ENCODE peak calls at places on chromosome 14, in seven cellular contexts. K, Y, G, O, P, X and B are unnamed samples.

GRCh38 chr14:50237448-50237847 is 6.1 kb upstream of the SOS2 start:
- DNase-seq in X (no peak), K (no peak), Y (no peak), O (no peak), G (no peak), P (no peak), B (no peak)

GRCh38 chr14:59081680-59082079 is 106.8 kb upstream of the DAAM1 start:
- DNase-seq in K (no peak), O (no peak), P (no peak), Y (no peak), G (no peak), X (no peak), B (no peak)

GRCh38 chr14:65277027-65277426 is 135.5 kb upstream of the FUT8 start:
- DNase-seq in G (no peak), O (no peak), K (no peak), Y (no peak), X (no peak), P (no peak), B (no peak)

GRCh38 chr14:20631023-20631820 is 10.3 kb downstream of the OR6S1 start:
- DNase-seq in P (peak; percentile 35), X (no peak), Y (no peak), G (no peak), K (no peak), O (peak; percentile 58), B (no peak)

GRCh38 chr14:88166616-88167015 is 156.5 kb downstream of the KCNK10 start:
- DNase-seq in Y (no peak), X (no peak), P (no peak), G (no peak), K (no peak), O (peak; percentile 4), B (no peak)

GRCh38 chr14:103523583-103523969 is 946 bp upstream of the CKB start:
- DNase-seq in K (no peak), O (no peak), G (no peak), P (no peak), Y (no peak), X (no peak), B (no peak)

GRCh38 chr14:80587096-80587724 is 354.3 kb downstream of the CEP128 start:
- DNase-seq in O (peak; percentile 63), G (no peak), K (peak; percentile 31), Y (no peak), P (no peak), X (no peak), B (no peak)

GRCh38 chr14:43778607-43778955 is 728.5 kb downstream of the FSCB start:
- DNase-seq in O (no peak), Y (no peak), G (no peak), K (no peak), P (no peak), X (no peak), B (no peak)

GRCh38 chr14:73344304-73344703 is 107.0 kb downstream of the PAPLN start:
- DNase-seq in K (no peak), O (no peak), G (no peak), Y (no peak), X (no peak), P (no peak), B (no peak)

GRCh38 chr14:33737446-33737845 is 213.4 kb downstream of the EGLN3 start:
- DNase-seq in O (peak; percentile 33), Y (no peak), G (no peak), X (no peak), P (no peak), K (no peak), B (peak; percentile 89)

GRCh38 chr14:75373616-75374015 is 54.2 kb upstream of the JDP2 start:
- DNase-seq in K (no peak), Y (no peak), X (no peak), P (no peak), G (no peak), O (no peak), B (no peak)

GRCh38 chr14:51774209-51774608 is 86.2 kb upstream of the GNG2 start:
- DNase-seq in O (no peak), P (no peak), G (no peak), K (no peak), Y (no peak), X (no peak), B (no peak)

GRCh38 chr14:61525293-61526011 is 169.9 kb upstream of the HIF1A start:
- DNase-seq in G (peak; percentile 13), O (peak; percentile 67), Y (peak; percentile 69), K (no peak), X (peak; percentile 64), P (peak; percentile 54), B (peak; percentile 63)

GRCh38 chr14:29527286-29527685 is 400.4 kb downstream of the PRKD1 start:
- DNase-seq in P (no peak), Y (no peak), O (no peak), X (no peak), G (no peak), K (no peak), B (no peak)
- H3K4me3 ChIP-seq in P (no peak overlapping the region), Y (no peak overlapping the region), O (no peak overlapping the region), X (no peak overlapping the region), G (no peak overlapping the region), K (no peak overlapping the region), B (no peak overlapping the region)

GRCh38 chr14:63438065-63438757 is 105.0 kb downstream of the PPP2R5E start:
- DNase-seq in K (peak; percentile 95), X (peak; percentile 9), G (no peak), O (peak; percentile 94), P (peak; percentile 66), Y (peak; percentile 59), B (peak; percentile 94)
- TF ChIP-seq CTCF in K (peak; percentile 31), X (no peak), G (peak; percentile 52), O (peak; percentile 31), P (peak; percentile 41), Y (no peak), B (peak; percentile 10)

GRCh38 chr14:24187538-24187915 is 1.1 kb downstream of the IPO4 start:
- DNase-seq in G (no peak), P (no peak), X (no peak), O (no peak), K (no peak), Y (no peak), B (no peak)
- H3K4me3 ChIP-seq in G (no peak overlapping the region), P (peak overlapping the region; percentile 75), X (peak overlapping the region; percentile 82), O (peak overlapping the region; percentile 87), K (peak overlapping the region; percentile 73), Y (peak overlapping the region; percentile 69), B (peak overlapping the region; percentile 59)

GRCh38 chr14:70827366-70828151 is 18.2 kb upstream of the MAP3K9 start:
- DNase-seq in O (no peak), X (no peak), G (no peak), P (no peak), Y (no peak), K (no peak), B (peak; percentile 25)
- TF ChIP-seq CTCF in O (no peak), X (no peak), G (no peak), P (no peak), Y (no peak), K (no peak), B (peak; percentile 26)

GRCh38 chr14:99601301-99601945 is 2.6 kb downstream of the CCDC85C start:
- DNase-seq in P (no peak), G (no peak), Y (peak; percentile 68), X (no peak), O (peak; percentile 78), K (peak; percentile 79), B (no peak)

GRCh38 chr14:99603965-99604765 is at the start of gene CCDC85C:
- DNase-seq in G (peak; percentile 46), Y (peak; percentile 91), X (peak; percentile 62), K (peak; percentile 86), P (peak; percentile 87), O (peak; percentile 95), B (peak; percentile 74)

GRCh38 chr14:99602054-99602787 is 1.8 kb downstream of the CCDC85C start:
- DNase-seq in P (no peak), G (no peak), X (no peak), K (no peak), O (peak; percentile 37), Y (peak; percentile 41), B (no peak)

GRCh38 chr14:99603471-99603933 is 505 bp downstream of the CCDC85C start:
- DNase-seq in Y (no peak), K (no peak), O (peak; percentile 53), P (no peak), G (no peak), X (no peak), B (no peak)

DNA sequence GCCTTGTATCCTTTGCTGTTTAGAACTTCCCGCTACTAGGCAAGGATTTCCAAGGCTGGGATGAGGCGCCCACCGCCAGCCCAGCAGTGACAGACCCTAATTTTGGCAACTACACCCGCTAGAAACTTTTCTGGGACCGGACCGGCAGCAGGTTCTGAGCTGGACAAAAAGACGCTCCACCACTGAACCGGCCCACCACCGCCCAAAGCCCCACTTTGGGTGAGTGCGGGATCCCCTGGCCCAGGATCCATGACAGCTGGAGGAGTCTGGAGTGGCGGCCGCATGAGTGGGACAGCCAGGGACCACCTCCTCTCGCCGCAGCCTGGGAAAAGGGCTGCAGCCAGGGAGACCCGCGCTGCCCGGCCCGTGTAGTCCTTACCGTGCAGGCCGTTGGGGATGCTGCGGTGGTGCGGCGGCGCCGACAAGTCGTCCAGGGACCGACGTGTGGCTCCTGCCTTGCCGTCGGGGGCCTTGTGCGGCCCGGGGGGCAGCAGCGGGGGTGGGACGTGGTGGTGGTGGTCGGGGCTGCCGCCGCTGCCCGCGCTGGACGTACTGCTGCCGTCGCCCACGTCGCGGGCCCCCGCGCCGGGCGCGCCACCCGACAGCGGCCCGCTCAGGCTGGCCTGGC is 1.1 kb downstream of the CCDC85C start:
- DNase-seq in Y (no peak), K (no peak), P (no peak), X (no peak), G (no peak), O (no peak), B (no peak)
- H3K4me3 ChIP-seq in Y (peak overlapping the region; percentile 59), K (peak overlapping the region; percentile 46), P (peak overlapping the region; percentile 17), X (peak overlapping the region; percentile 13), G (peak overlapping the region; percentile 73), O (peak overlapping the region; percentile 48), B (peak overlapping the region; percentile 36)